ENCODE peak calls at places on chromosomes 11 and 22, in five cellular contexts. Z is CD8-positive, alpha-beta T cell; C is AG09309; Q is amniotic stem cell; W is HFF-Myc. L is an unnamed sample.
A peak's percentile ranks its signal among the peaks of the same experiment; 100 is the strongest.

GRCh38 chr11:21144556-21144955 is 475.2 kb downstream of the NELL1 start:
- DNase-seq in Z (no peak), C (no peak), Q (no peak), W (no peak), L (no peak)

GRCh38 chr11:121588747-121589146 is 136.0 kb upstream of the SORL1-AS1 start:
- DNase-seq in Z (no peak), C (no peak), Q (no peak), W (no peak), L (no peak)

GRCh38 chr11:10026514-10026913 is 267.5 kb downstream of the SBF2 start:
- DNase-seq in Z (no peak), C (no peak), Q (peak; percentile 15), W (peak; percentile 6), L (no peak)

GRCh38 chr11:117094776-117095175 is 3.5 kb downstream of the SIK3 start:
- DNase-seq in Z (no peak), C (no peak), Q (no peak), W (no peak), L (no peak)

GRCh38 chr11:34449013-34449412 is 10.3 kb downstream of the CAT start:
- DNase-seq in Z (no peak), C (no peak), Q (no peak), W (no peak), L (no peak)

GRCh38 chr22:40487663-40488249 is 117.4 kb downstream of the SGSM3 start:
- DNase-seq in Z (no peak), C (no peak), Q (no peak), W (no peak), L (no peak)

GRCh38 chr11:132056689-132057088 is 686.3 kb downstream of the NTM start:
- DNase-seq in Z (no peak), C (no peak), Q (peak; percentile 24), W (peak; percentile 40), L (no peak)

GRCh38 chr11:57251491-57252104 is 14.5 kb upstream of the APLNR start:
- DNase-seq in Z (no peak), C (no peak), Q (no peak), W (no peak), L (no peak)

GRCh38 chr22:17706451-17706900 is 67.8 kb downstream of the BID start:
- DNase-seq in Z (no peak), C (peak; percentile 86), Q (peak; percentile 55), W (peak; percentile 81), L (no peak)

GRCh38 chr11:120209750-120210650 is 832 bp upstream of the OAF start:
- DNase-seq in Z (no peak), C (no peak), Q (no peak), W (no peak), L (no peak)

GRCh38 chr11:11569936-11570491 is 51.8 kb downstream of the GALNT18 start:
- DNase-seq in Z (no peak), C (no peak), Q (no peak), W (peak; percentile 29), L (no peak)

GRCh38 chr11:110629594-110629993 is 82.6 kb downstream of the ARHGAP20 start:
- DNase-seq in Z (no peak), C (no peak), Q (no peak), W (no peak), L (no peak)

GRCh38 chr11:83014951-83015350 is 56.7 kb downstream of the RAB30 start:
- DNase-seq in Z (no peak), C (no peak), Q (no peak), W (no peak), L (no peak)

GRCh38 chr11:88583232-88583631 is 245.7 kb upstream of the CTSC start:
- DNase-seq in Z (no peak), C (no peak), Q (no peak), W (no peak), L (no peak)

GRCh38 chr11:8656291-8656690 is 26.2 kb downstream of the TRIM66 start:
- DNase-seq in Z (no peak), C (no peak), Q (no peak), W (no peak), L (no peak)

GRCh38 chr11:64410396-64410718 is 51.4 kb downstream of the RPS6KA4 start:
- DNase-seq in Z (no peak), C (no peak), Q (no peak), W (no peak), L (no peak)

GRCh38 chr11:12756101-12756500 is 81.9 kb downstream of the TEAD1 start:
- DNase-seq in Z (no peak), C (no peak), Q (no peak), W (no peak), L (no peak)

GRCh38 chr11:78564037-78564888 is 10.4 kb downstream of the NARS2 start:
- DNase-seq in Z (peak; percentile 3), C (peak; percentile 72), Q (peak; percentile 27), W (peak; percentile 74), L (no peak)

GRCh38 chr11:124174001-124174400 is 9.1 kb upstream of the OR10D3 start:
- DNase-seq in Z (no peak), C (no peak), Q (peak; percentile 82), W (no peak), L (no peak)

GRCh38 chr11:116215471-116216113 is 557.2 kb downstream of the BUD13 start:
- DNase-seq in Z (no peak), C (no peak), Q (no peak), W (no peak), L (no peak)

GRCh38 chr11:117171648-117172051 is 6.9 kb upstream of the SIDT2 start:
- DNase-seq in Z (no peak), C (no peak), Q (no peak), W (no peak), L (no peak)

GRCh38 chr11:15829312-15829711 is 527.0 kb downstream of the SOX6 start:
- DNase-seq in Z (no peak), C (no peak), Q (no peak), W (no peak), L (no peak)

GRCh38 chr11:73382183-73382582 is 6.0 kb downstream of the RELT start:
- DNase-seq in Z (no peak), C (no peak), Q (no peak), W (no peak), L (no peak)

GRCh38 chr11:9351321-9351881 is 33.1 kb upstream of the IPO7 start:
- DNase-seq in Z (no peak), C (no peak), Q (no peak), W (no peak), L (no peak)

GRCh38 chr11:120800206-120800605 is 223.7 kb upstream of the TBCEL start:
- DNase-seq in Z (no peak), C (no peak), Q (no peak), W (no peak), L (no peak)

GRCh38 chr11:117170210-117170609 is 8.3 kb upstream of the SIDT2 start:
- DNase-seq in Z (no peak), C (no peak), Q (no peak), W (no peak), L (no peak)

GRCh38 chr11:96207459-96208449 is 135.2 kb downstream of the MAML2 start:
- DNase-seq in Z (no peak), C (no peak), Q (no peak), W (no peak), L (peak; percentile 10)

GRCh38 chr22:25008666-25009065 is 56.1 kb downstream of the KIAA1671 start:
- DNase-seq in Z (no peak), C (no peak), Q (no peak), W (no peak), L (no peak)

GRCh38 chr22:42869888-42870480 is 12.9 kb upstream of the ARFGAP3 start:
- DNase-seq in Z (no peak), C (no peak), Q (no peak), W (no peak), L (no peak)